ENCODE peak calls at places on chromosomes 1 and 21, in ten cellular contexts. F is T-helper 1 cell; N is NCI-H1092 treated with DMSO at 0.1 percent for 48 hours; A is CD4-positive, alpha-beta T cell; D is retina; K is stimulated activated CD8-positive, alpha-beta memory T cell treated with anti-CD3 and anti-CD28 coated beads, Interleukin-7, amount 100 ng/mL, for 1 hour; P is choroid plexus epithelial cell; H is coronary artery; R is M059J; W is NCI-H82. G is an unnamed sample.

GRCh38 chr1:217188280-217189235 is 442.3 kb downstream of the GPATCH2 start:
- DNase-seq in F (no peak), N (no peak), A (no peak), D (no peak), K (no peak), P (no peak), H (no peak), R (no peak), W (no peak), G (no peak)

GRCh38 chr1:224828691-224829090 is 100.8 kb upstream of the DNAH14 start:
- DNase-seq in F (no peak), N (no peak), A (no peak), D (no peak), K (no peak), P (no peak), H (no peak), R (peak; percentile 29), W (no peak), G (no peak)

GRCh38 chr1:153795325-153795837 is 20.2 kb downstream of the SLC27A3 start:
- DNase-seq in F (no peak), N (no peak), A (no peak), D (no peak), K (no peak), P (no peak), H (peak; percentile 66), R (no peak), W (no peak), G (no peak)

GRCh38 chr1:56446531-56447098 is 132.7 kb downstream of the PLPP3 start:
- DNase-seq in F (no peak), N (no peak), A (no peak), D (no peak), K (no peak), P (peak; percentile 20), H (peak; percentile 83), R (peak; percentile 42), W (no peak), G (peak; percentile 31)

GRCh38 chr1:110523011-110523410 is 4.0 kb upstream of the KCNA10 start:
- DNase-seq in F (no peak), N (no peak), A (no peak), D (no peak), K (no peak), P (no peak), H (no peak), R (peak; percentile 37), W (no peak), G (no peak)

GRCh38 chr1:221397606-221398005 is 344.3 kb downstream of the DUSP10 start:
- DNase-seq in F (no peak), N (no peak), A (no peak), D (no peak), K (no peak), P (no peak), H (no peak), R (peak; percentile 85), W (no peak), G (no peak)

GRCh38 chr1:212471891-212472675 is 39.4 kb downstream of the NENF start:
- DNase-seq in F (no peak), N (no peak), A (no peak), D (no peak), K (no peak), P (no peak), H (no peak), R (no peak), W (no peak), G (no peak)

GRCh38 chr1:77060000-77060399 is 159.2 kb downstream of the PIGK start:
- DNase-seq in F (no peak), N (no peak), A (no peak), D (no peak), K (no peak), P (no peak), H (no peak), R (no peak), W (no peak), G (no peak)

GRCh38 chr1:149963358-149963757 is 26.7 kb upstream of the MTMR11 start:
- DNase-seq in F (no peak), N (no peak), A (no peak), D (no peak), K (no peak), P (no peak), H (no peak), R (peak; percentile 39), W (no peak), G (no peak)

GRCh38 chr1:151611288-151611790 is 511 bp upstream of the SNX27 start:
- DNase-seq in F (no peak), N (no peak), A (no peak), D (no peak), K (no peak), P (peak; percentile 83), H (no peak), R (peak; percentile 47), W (no peak), G (no peak)

GRCh38 chr1:230542054-230542453 is 100.2 kb upstream of the COG2 start:
- DNase-seq in F (no peak), N (no peak), A (no peak), D (no peak), K (no peak), P (peak; percentile 69), H (no peak), R (peak; percentile 71), W (no peak), G (no peak)

GRCh38 chr1:152018537-152018936 is 18.3 kb downstream of the S100A11 start:
- DNase-seq in F (no peak), N (no peak), A (no peak), D (no peak), K (no peak), P (peak; percentile 59), H (no peak), R (no peak), W (peak; percentile 32), G (no peak)

GRCh38 chr1:158045639-158046038 is 52.2 kb downstream of the KIRREL1 start:
- DNase-seq in F (no peak), N (no peak), A (no peak), D (no peak), K (no peak), P (peak; percentile 76), H (no peak), R (peak; percentile 84), W (no peak), G (no peak)

GRCh38 chr1:207579436-207579799 is 65.5 kb upstream of the CR1L start:
- DNase-seq in F (peak; percentile 6), N (peak; percentile 26), A (no peak), D (peak; percentile 59), K (no peak), P (peak; percentile 83), H (no peak), R (peak; percentile 76), W (peak; percentile 79), G (no peak)

GRCh38 chr21:34825101-34825500 is 156.3 kb downstream of the CLIC6 start:
- DNase-seq in F (no peak), N (no peak), A (no peak), D (no peak), K (no peak), P (no peak), H (no peak), R (no peak), W (no peak), G (no peak)

GRCh38 chr1:166484471-166484870 is 317.7 kb upstream of the FAM78B start:
- DNase-seq in F (no peak), N (no peak), A (no peak), D (no peak), K (no peak), P (no peak), H (no peak), R (no peak), W (no peak), G (no peak)